ENCODE peak calls at places on chromosomes 12 and 14, in seven cellular contexts. A is ascending aorta, P is Calu3, J is T47D, I is stromal cell of bone marrow, R is neural progenitor cell, K is GM04503. X is an unnamed sample.

GRCh38 chr12:127083028-127083949 is 1183.7 kb upstream of the TMEM132C start:
- DNase-seq in A (no peak), P (peak; percentile 14), J (peak; percentile 49), I (peak; percentile 64), R (peak; percentile 9), K (peak; percentile 39), X (no peak)

GRCh38 chr12:81303935-81304334 is 226.1 kb downstream of the ACSS3 start:
- DNase-seq in A (no peak), P (no peak), J (no peak), I (no peak), R (no peak), K (no peak), X (no peak)

GRCh38 chr14:103149351-103149750 is 26.1 kb downstream of the TNFAIP2 start:
- DNase-seq in A (no peak), P (no peak), J (no peak), I (no peak), R (no peak), K (no peak), X (no peak)

GRCh38 chr14:101992708-101993107 is 28.3 kb downstream of the DYNC1H1 start:
- DNase-seq in A (no peak), P (no peak), J (no peak), I (no peak), R (no peak), K (no peak), X (no peak)

GRCh38 chr12:15534870-15535269 is 212.6 kb downstream of the PTPRO start:
- DNase-seq in A (no peak), P (no peak), J (no peak), I (no peak), R (no peak), K (no peak), X (no peak)

GRCh38 chr14:34711169-34711568 is 3.2 kb downstream of the CFL2 start:
- DNase-seq in A (no peak), P (no peak), J (no peak), I (peak; percentile 57), R (no peak), K (peak; percentile 75), X (no peak)

GRCh38 chr12:26918321-26919215 is 19.2 kb downstream of the INTS13 start:
- DNase-seq in A (no peak), P (no peak), J (no peak), I (no peak), R (no peak), K (no peak), X (no peak)

GRCh38 chr12:69834147-69834546 is 9.1 kb downstream of the MYRFL start:
- DNase-seq in A (no peak), P (no peak), J (no peak), I (no peak), R (no peak), K (no peak), X (no peak)

GRCh38 chr14:68284834-68285233 is 465.3 kb downstream of the RAD51B start:
- DNase-seq in A (no peak), P (no peak), J (no peak), I (no peak), R (no peak), K (no peak), X (no peak)

GRCh38 chr14:93041002-93041401 is 74.7 kb downstream of the ITPK1 start:
- DNase-seq in A (no peak), P (no peak), J (no peak), I (no peak), R (peak; percentile 72), K (no peak), X (no peak)

GRCh38 chr12:119115296-119115905 is 63.3 kb upstream of the HSPB8 start:
- DNase-seq in A (no peak), P (peak; percentile 63), J (peak; percentile 67), I (peak; percentile 16), R (peak; percentile 76), K (no peak), X (no peak)

GRCh38 chr14:104288272-104288671 is 149.9 kb downstream of the KIF26A start:
- DNase-seq in A (no peak), P (no peak), J (no peak), I (no peak), R (no peak), K (no peak), X (no peak)

GRCh38 chr14:22388669-22389625 is 200.1 kb downstream of the DAD1 start:
- DNase-seq in A (no peak), P (no peak), J (no peak), I (peak; percentile 73), R (no peak), K (no peak), X (no peak)

GRCh38 chr12:122099280-122099749 is 20.8 kb downstream of the MLXIP start:
- DNase-seq in A (no peak), P (no peak), J (no peak), I (no peak), R (no peak), K (no peak), X (no peak)